ENCODE peak calls at places on chromosomes 4 and X, in ten cellular contexts. N, M, W, T, Z, A, Y, O, B and X are unnamed samples.

GRCh38 chrX:49930046-49930445 is 7.7 kb downstream of the CLCN5 start:
- DNase-seq in N (no peak), M (no peak), W (no peak), T (no peak), Z (no peak), A (no peak), Y (peak), O (no peak), B (peak), X (no peak)

GRCh38 chrX:148537556-148538182 is 37.3 kb downstream of the AFF2 start:
- DNase-seq in N (no peak), M (no peak), W (no peak), T (no peak), Z (no peak), A (no peak), Y (no peak), O (no peak), B (no peak), X (no peak)

GRCh38 chrX:99654188-99654587 is 755.9 kb downstream of the PCDH19 start:
- DNase-seq in N (no peak), M (no peak), W (no peak), T (no peak), Z (no peak), A (no peak), Y (no peak), O (no peak), B (no peak), X (no peak)

GRCh38 chr4:47101453-47101852 is 70.1 kb downstream of the GABRB1 start:
- DNase-seq in N (no peak), M (no peak), W (no peak), T (no peak), Z (no peak), A (no peak), Y (no peak), O (no peak), B (no peak), X (no peak)

GRCh38 chrX:131783555-131784338 is 239.4 kb upstream of the STK26 start:
- DNase-seq in N (no peak), M (peak), W (no peak), T (peak), Z (no peak), A (no peak), Y (no peak), O (peak), B (no peak), X (no peak)

GRCh38 chr4:152094851-152095700 is 334.3 kb upstream of the GATB start:
- DNase-seq in N (no peak), M (no peak), W (no peak), T (peak), Z (no peak), A (no peak), Y (no peak), O (no peak), B (no peak), X (no peak)

GRCh38 chrX:112636951-112637541 is 42.7 kb downstream of the LHFPL1 start:
- DNase-seq in N (no peak), M (no peak), W (peak), T (peak), Z (no peak), A (no peak), Y (no peak), O (no peak), B (no peak), X (no peak)

GRCh38 chr4:153138736-153139135 is 65.5 kb upstream of the TRIM2 start:
- DNase-seq in N (no peak), M (no peak), W (no peak), T (no peak), Z (no peak), A (no peak), Y (no peak), O (no peak), B (no peak), X (no peak)

GRCh38 chrX:46208225-46208854 is 336.9 kb downstream of the ZNF674 start:
- DNase-seq in N (peak), M (no peak), W (no peak), T (peak), Z (no peak), A (no peak), Y (no peak), O (no peak), B (no peak), X (no peak)

GRCh38 chrX:134013092-134013497 is 27.7 kb upstream of the GPC3 start:
- DNase-seq in N (no peak), M (no peak), W (no peak), T (no peak), Z (no peak), A (no peak), Y (no peak), O (no peak), B (no peak), X (no peak)

GRCh38 chr4:148447672-148448071 is 5.5 kb upstream of the NR3C2 start:
- DNase-seq in N (no peak), M (no peak), W (peak), T (no peak), Z (no peak), A (no peak), Y (peak), O (no peak), B (no peak), X (no peak)

GRCh38 chr4:10205223-10205622 is 88.6 kb upstream of the WDR1 start:
- DNase-seq in N (no peak), M (no peak), W (no peak), T (no peak), Z (no peak), A (no peak), Y (no peak), O (no peak), B (no peak), X (no peak)

GRCh38 chr4:164221631-164222030 is 532.3 kb upstream of the SMIM31 start:
- DNase-seq in N (peak), M (no peak), W (no peak), T (peak), Z (no peak), A (no peak), Y (no peak), O (no peak), B (no peak), X (no peak)